ENCODE peak calls at places on chromosomes 7 and 10, in eight cellular contexts. E is activated CD8-positive, alpha-beta memory T cell treated with anti-CD3 and anti-CD28 coated beads for 48 hours; K is Kasumi-1; L is nephron progenitor cell; D is GM23248; H is Right ventricle myocardium superior; G is esophagus squamous epithelium; B is GM12865. O is an unnamed sample.

GRCh38 chr10:4810093-4810492 is 15.9 kb upstream of the AKR1E2 start:
- DNase-seq in E (no peak), K (no peak), L (no peak), D (no peak), H (no peak), G (no peak), B (no peak), O (no peak)

GRCh38 chr7:44283381-44284211 is 41.8 kb downstream of the CAMK2B start:
- DNase-seq in E (no peak), K (no peak), L (peak), D (no peak), H (peak), G (no peak), B (no peak), O (no peak)

GRCh38 chr7:82053453-82054032 is 283.7 kb upstream of the HGF start:
- DNase-seq in E (no peak), K (no peak), L (no peak), D (no peak), H (no peak), G (no peak), B (no peak), O (no peak)

GRCh38 chr10:35136263-35136815 is 9.7 kb downstream of the CREM start:
- DNase-seq in E (no peak), K (peak), L (no peak), D (no peak), H (no peak), G (no peak), B (peak), O (no peak)

GRCh38 chr10:97508342-97508741 is 9.6 kb downstream of the UBTD1 start:
- DNase-seq in E (no peak), K (no peak), L (no peak), D (peak), H (no peak), G (no peak), B (no peak), O (peak)

GRCh38 chr7:26293569-26294308 is 2.1 kb downstream of the SNX10 start:
- DNase-seq in E (peak), K (peak), L (no peak), D (no peak), H (no peak), G (no peak), B (peak), O (peak)

GRCh38 chr7:102064361-102065025 is 222.2 kb upstream of the SH2B2 start:
- DNase-seq in E (no peak), K (peak), L (no peak), D (peak), H (peak), G (no peak), B (no peak), O (peak)

GRCh38 chr7:105673367-105674188 is 92.3 kb upstream of the EFCAB10 start:
- DNase-seq in E (no peak), K (no peak), L (no peak), D (no peak), H (no peak), G (no peak), B (no peak), O (no peak)

GRCh38 chr10:121088524-121088923 is 237.4 kb downstream of the WDR11 start:
- DNase-seq in E (no peak), K (no peak), L (peak), D (peak), H (no peak), G (no peak), B (no peak), O (peak)

GRCh38 chr10:117503170-117503885 is 39.2 kb upstream of the EMX2 start:
- DNase-seq in E (no peak), K (no peak), L (no peak), D (peak), H (no peak), G (no peak), B (peak), O (peak)

GRCh38 chr7:8579661-8580060 is 146.3 kb downstream of the NXPH1 start:
- DNase-seq in E (no peak), K (no peak), L (no peak), D (no peak), H (no peak), G (no peak), B (no peak), O (no peak)

GRCh38 chr10:55400075-55400474 is 599.0 kb upstream of the PCDH15 start:
- DNase-seq in E (no peak), K (no peak), L (no peak), D (peak), H (no peak), G (no peak), B (no peak), O (no peak)

GRCh38 chr10:17872191-17873091 is 63.3 kb downstream of the MRC1 start:
- DNase-seq in E (no peak), K (peak), L (no peak), D (peak), H (no peak), G (no peak), B (peak), O (peak)